ENCODE peak calls at places on chromosomes 11 and 22, in four cellular contexts. Y is OCI-LY7; S is NCI-H2029 treated with DMSO at 0.1 percent for 48 hours; P is CD8-positive, alpha-beta memory T cell. X is an unnamed sample.

GRCh38 chr22:41862530-41863266 is 29.8 kb downstream of the SREBF2 start:
- DNase-seq in Y (peak), P (no peak), S (peak), X (no peak)

GRCh38 chr11:95925011-95925410 is 1.1 kb upstream of the MTMR2 start:
- DNase-seq in Y (no peak), S (no peak), P (no peak), X (no peak)

GRCh38 chr11:88174627-88175003 is 628 bp downstream of the RAB38 start:
- DNase-seq in P (peak), S (no peak), Y (peak), X (no peak)

GRCh38 chr11:133904818-133905515 is 51.8 kb downstream of the IGSF9B start:
- DNase-seq in P (no peak), Y (no peak), S (no peak), X (no peak)

GRCh38 chr11:1271002-1271401 is 38.4 kb downstream of the TOLLIP start:
- DNase-seq in Y (no peak), S (no peak), P (no peak), X (no peak)

GRCh38 chr11:132943325-132943736 is 589.0 kb downstream of the OPCML start:
- DNase-seq in Y (no peak), S (no peak), P (no peak), X (no peak)

GRCh38 chr11:7905961-7906429 is 25.1 kb downstream of the OR10A6 start:
- DNase-seq in S (no peak), P (no peak), Y (no peak), X (no peak)

GRCh38 chr22:29254283-29254653 is 13.5 kb downstream of the RHBDD3 start:
- DNase-seq in S (no peak), P (no peak), Y (no peak), X (no peak)

GRCh38 chr22:42807185-42807584 is 49.9 kb downstream of the ARFGAP3 start:
- DNase-seq in Y (no peak), S (no peak), P (no peak), X (no peak)

GRCh38 chr11:83033972-83034672 is 37.6 kb downstream of the RAB30 start:
- DNase-seq in S (peak), Y (no peak), P (no peak), X (no peak)

GRCh38 chr11:12160680-12161079 is 50.3 kb downstream of the MICAL2 start:
- DNase-seq in Y (no peak), P (no peak), S (no peak), X (no peak)